ENCODE peak calls at places on chromosomes 12 and 14, in seven cellular contexts. One of them, this sample, is unnamed.

GRCh38 chr14:90697577-90698206 is 118.5 kb downstream of the TTC7B start:
- DNase-seq in GM23248: peak
- DNase-seq in anterior cingulate cortex: peak
- DNase-seq in stimulated activated CD4-positive, alpha-beta T cell treated with anti-CD3 and anti-CD28 coated beads, TNF-alpha, amount 100 ng/mL, for 4 hours: peak
- DNase-seq in activated naive CD4-positive, alpha-beta T cell treated with anti-CD3 and anti-CD28 coated beads, Interleukin-2, amount 10 ng/mL, durations not matched to agents 7 days and 5 days: peak
- DNase-seq in stimulated activated CD8-positive, alpha-beta memory T cell treated with anti-CD3 and anti-CD28 coated beads, Interleukin-4, amount 100 ng/mL, for 24 hours: peak
- DNase-seq in activated CD4-positive, alpha-beta T cell treated with anti-CD3 and anti-CD28 coated beads for 36 hours: peak
- DNase-seq in this sample: peak

GRCh38 chr14:59228416-59228815 is 39.9 kb downstream of the DAAM1 start:
- DNase-seq in GM23248: peak
- DNase-seq in anterior cingulate cortex: no peak
- DNase-seq in stimulated activated CD4-positive, alpha-beta T cell treated with anti-CD3 and anti-CD28 coated beads, TNF-alpha, amount 100 ng/mL, for 4 hours: no peak
- DNase-seq in activated naive CD4-positive, alpha-beta T cell treated with anti-CD3 and anti-CD28 coated beads, Interleukin-2, amount 10 ng/mL, durations not matched to agents 7 days and 5 days: no peak
- DNase-seq in stimulated activated CD8-positive, alpha-beta memory T cell treated with anti-CD3 and anti-CD28 coated beads, Interleukin-4, amount 100 ng/mL, for 24 hours: no peak
- DNase-seq in activated CD4-positive, alpha-beta T cell treated with anti-CD3 and anti-CD28 coated beads for 36 hours: no peak
- DNase-seq in this sample: no peak

GRCh38 chr12:78562358-78563205 is 302.0 kb upstream of the SYT1 start:
- DNase-seq in GM23248: peak
- DNase-seq in anterior cingulate cortex: no peak
- DNase-seq in stimulated activated CD4-positive, alpha-beta T cell treated with anti-CD3 and anti-CD28 coated beads, TNF-alpha, amount 100 ng/mL, for 4 hours: no peak
- DNase-seq in activated naive CD4-positive, alpha-beta T cell treated with anti-CD3 and anti-CD28 coated beads, Interleukin-2, amount 10 ng/mL, durations not matched to agents 7 days and 5 days: no peak
- DNase-seq in stimulated activated CD8-positive, alpha-beta memory T cell treated with anti-CD3 and anti-CD28 coated beads, Interleukin-4, amount 100 ng/mL, for 24 hours: no peak
- DNase-seq in activated CD4-positive, alpha-beta T cell treated with anti-CD3 and anti-CD28 coated beads for 36 hours: no peak
- DNase-seq in this sample: no peak

GRCh38 chr12:113874999-113875561 is 91.0 kb downstream of the RBM19 start:
- DNase-seq in GM23248: peak
- DNase-seq in anterior cingulate cortex: no peak
- DNase-seq in stimulated activated CD4-positive, alpha-beta T cell treated with anti-CD3 and anti-CD28 coated beads, TNF-alpha, amount 100 ng/mL, for 4 hours: no peak
- DNase-seq in activated naive CD4-positive, alpha-beta T cell treated with anti-CD3 and anti-CD28 coated beads, Interleukin-2, amount 10 ng/mL, durations not matched to agents 7 days and 5 days: no peak
- DNase-seq in stimulated activated CD8-positive, alpha-beta memory T cell treated with anti-CD3 and anti-CD28 coated beads, Interleukin-4, amount 100 ng/mL, for 24 hours: no peak
- DNase-seq in activated CD4-positive, alpha-beta T cell treated with anti-CD3 and anti-CD28 coated beads for 36 hours: no peak
- DNase-seq in this sample: no peak

GRCh38 chr14:105193916-105194782 is 13.0 kb upstream of the NUDT14 start:
- DNase-seq in GM23248: peak
- DNase-seq in anterior cingulate cortex: no peak
- DNase-seq in stimulated activated CD4-positive, alpha-beta T cell treated with anti-CD3 and anti-CD28 coated beads, TNF-alpha, amount 100 ng/mL, for 4 hours: no peak
- DNase-seq in activated naive CD4-positive, alpha-beta T cell treated with anti-CD3 and anti-CD28 coated beads, Interleukin-2, amount 10 ng/mL, durations not matched to agents 7 days and 5 days: peak
- DNase-seq in stimulated activated CD8-positive, alpha-beta memory T cell treated with anti-CD3 and anti-CD28 coated beads, Interleukin-4, amount 100 ng/mL, for 24 hours: no peak
- DNase-seq in activated CD4-positive, alpha-beta T cell treated with anti-CD3 and anti-CD28 coated beads for 36 hours: peak
- DNase-seq in this sample: no peak

GRCh38 chr12:104370989-104371870 is 67.7 kb downstream of the EID3 start:
- DNase-seq in GM23248: peak
- DNase-seq in anterior cingulate cortex: no peak
- DNase-seq in stimulated activated CD4-positive, alpha-beta T cell treated with anti-CD3 and anti-CD28 coated beads, TNF-alpha, amount 100 ng/mL, for 4 hours: no peak
- DNase-seq in activated naive CD4-positive, alpha-beta T cell treated with anti-CD3 and anti-CD28 coated beads, Interleukin-2, amount 10 ng/mL, durations not matched to agents 7 days and 5 days: no peak
- DNase-seq in stimulated activated CD8-positive, alpha-beta memory T cell treated with anti-CD3 and anti-CD28 coated beads, Interleukin-4, amount 100 ng/mL, for 24 hours: no peak
- DNase-seq in activated CD4-positive, alpha-beta T cell treated with anti-CD3 and anti-CD28 coated beads for 36 hours: no peak
- DNase-seq in this sample: no peak

GRCh38 chr14:74927225-74927624 is 4.2 kb upstream of the RPS6KL1 start:
- DNase-seq in GM23248: no peak
- DNase-seq in anterior cingulate cortex: no peak
- DNase-seq in stimulated activated CD4-positive, alpha-beta T cell treated with anti-CD3 and anti-CD28 coated beads, TNF-alpha, amount 100 ng/mL, for 4 hours: no peak
- DNase-seq in activated naive CD4-positive, alpha-beta T cell treated with anti-CD3 and anti-CD28 coated beads, Interleukin-2, amount 10 ng/mL, durations not matched to agents 7 days and 5 days: no peak
- DNase-seq in stimulated activated CD8-positive, alpha-beta memory T cell treated with anti-CD3 and anti-CD28 coated beads, Interleukin-4, amount 100 ng/mL, for 24 hours: no peak
- DNase-seq in activated CD4-positive, alpha-beta T cell treated with anti-CD3 and anti-CD28 coated beads for 36 hours: no peak
- DNase-seq in this sample: no peak

GRCh38 chr12:53065470-53065869 is 13.7 kb downstream of the SPRYD3 start:
- DNase-seq in GM23248: no peak
- DNase-seq in anterior cingulate cortex: no peak
- DNase-seq in stimulated activated CD4-positive, alpha-beta T cell treated with anti-CD3 and anti-CD28 coated beads, TNF-alpha, amount 100 ng/mL, for 4 hours: no peak
- DNase-seq in activated naive CD4-positive, alpha-beta T cell treated with anti-CD3 and anti-CD28 coated beads, Interleukin-2, amount 10 ng/mL, durations not matched to agents 7 days and 5 days: no peak
- DNase-seq in stimulated activated CD8-positive, alpha-beta memory T cell treated with anti-CD3 and anti-CD28 coated beads, Interleukin-4, amount 100 ng/mL, for 24 hours: no peak
- DNase-seq in activated CD4-positive, alpha-beta T cell treated with anti-CD3 and anti-CD28 coated beads for 36 hours: peak
- DNase-seq in this sample: no peak

GRCh38 chr12:114476159-114476558 is 70.2 kb upstream of the TBX5 start:
- DNase-seq in GM23248: peak
- DNase-seq in anterior cingulate cortex: no peak
- DNase-seq in stimulated activated CD4-positive, alpha-beta T cell treated with anti-CD3 and anti-CD28 coated beads, TNF-alpha, amount 100 ng/mL, for 4 hours: no peak
- DNase-seq in activated naive CD4-positive, alpha-beta T cell treated with anti-CD3 and anti-CD28 coated beads, Interleukin-2, amount 10 ng/mL, durations not matched to agents 7 days and 5 days: no peak
- DNase-seq in stimulated activated CD8-positive, alpha-beta memory T cell treated with anti-CD3 and anti-CD28 coated beads, Interleukin-4, amount 100 ng/mL, for 24 hours: no peak
- DNase-seq in activated CD4-positive, alpha-beta T cell treated with anti-CD3 and anti-CD28 coated beads for 36 hours: no peak
- DNase-seq in this sample: no peak

GRCh38 chr14:59332727-59333126 is 132.5 kb downstream of the GPR135 start:
- DNase-seq in GM23248: peak
- DNase-seq in anterior cingulate cortex: no peak
- DNase-seq in stimulated activated CD4-positive, alpha-beta T cell treated with anti-CD3 and anti-CD28 coated beads, TNF-alpha, amount 100 ng/mL, for 4 hours: no peak
- DNase-seq in activated naive CD4-positive, alpha-beta T cell treated with anti-CD3 and anti-CD28 coated beads, Interleukin-2, amount 10 ng/mL, durations not matched to agents 7 days and 5 days: no peak
- DNase-seq in stimulated activated CD8-positive, alpha-beta memory T cell treated with anti-CD3 and anti-CD28 coated beads, Interleukin-4, amount 100 ng/mL, for 24 hours: no peak
- DNase-seq in activated CD4-positive, alpha-beta T cell treated with anti-CD3 and anti-CD28 coated beads for 36 hours: no peak
- DNase-seq in this sample: no peak

GRCh38 chr12:13002301-13003097 is 2.4 kb upstream of the HEBP1 start:
- DNase-seq in GM23248: peak
- DNase-seq in anterior cingulate cortex: no peak
- DNase-seq in stimulated activated CD4-positive, alpha-beta T cell treated with anti-CD3 and anti-CD28 coated beads, TNF-alpha, amount 100 ng/mL, for 4 hours: no peak
- DNase-seq in activated naive CD4-positive, alpha-beta T cell treated with anti-CD3 and anti-CD28 coated beads, Interleukin-2, amount 10 ng/mL, durations not matched to agents 7 days and 5 days: no peak
- DNase-seq in stimulated activated CD8-positive, alpha-beta memory T cell treated with anti-CD3 and anti-CD28 coated beads, Interleukin-4, amount 100 ng/mL, for 24 hours: no peak
- DNase-seq in activated CD4-positive, alpha-beta T cell treated with anti-CD3 and anti-CD28 coated beads for 36 hours: no peak
- DNase-seq in this sample: no peak

This sample was measured in dorsolateral prefrontal cortex.